ENCODE peak calls at places on chromosomes 1 and 21, in seven cellular contexts. I is RWPE2, B is OCI-LY7, K is body of pancreas, D is esophagus squamous epithelium, F is neural progenitor cell, Y is tibial nerve. Q is an unnamed sample. For H3K4me1, the result is how much of the 10 kb centered on the place peaks cover.

GRCh38 chr1:176058686-176059085 is 148.4 kb downstream of the COP1 start:
- DNase-seq in I (no peak), K (no peak), B (peak), Y (no peak), F (peak), D (no peak), Q (peak)

GRCh38 chr1:91151702-91152101 is 129.9 kb upstream of the ZNF644 start:
- DNase-seq in D (no peak), K (no peak), F (no peak), I (no peak), Y (no peak), B (no peak), Q (no peak)

GRCh38 chr1:87834941-87835340 is 506.3 kb downstream of the LMO4 start:
- DNase-seq in K (no peak), I (no peak), Y (no peak), B (no peak), F (no peak), D (no peak), Q (peak)

GRCh38 chr1:158180741-158181576 is at the start of gene CD1D:
- DNase-seq in I (no peak), Y (no peak), F (peak), D (no peak), B (peak), K (peak), Q (peak)

GRCh38 chr1:174786760-174787159 is 213.0 kb upstream of the CACYBP start:
- DNase-seq in D (no peak), Y (no peak), F (no peak), B (no peak), I (no peak), K (no peak), Q (no peak)

GRCh38 chr1:33410091-33410701 is 20.7 kb downstream of the PHC2 start:
- DNase-seq in F (peak), D (no peak), I (no peak), B (no peak), Y (no peak), K (no peak), Q (no peak)

GRCh38 chr21:34852438-34852837 is 183.6 kb downstream of the CLIC6 start:
- DNase-seq in K (no peak), I (no peak), D (no peak), B (no peak), F (no peak), Y (no peak), Q (no peak)

GRCh38 chr1:47403321-47403720 is 12.8 kb upstream of the FOXE3 start:
- DNase-seq in I (no peak), K (no peak), F (no peak), Y (no peak), D (no peak), B (no peak), Q (no peak)

GRCh38 chr1:15141933-15142647 is 11.5 kb upstream of the TMEM51 start:
- DNase-seq in F (no peak), D (no peak), Y (no peak), K (peak), I (no peak), B (no peak), Q (no peak)

GRCh38 chr1:203287109-203287893 is 18.0 kb upstream of the BTG2 start:
- DNase-seq in Y (no peak), B (peak), I (no peak), F (no peak), D (peak), K (peak), Q (peak)

GRCh38 chr1:203288351-203288894 is 16.9 kb upstream of the BTG2 start:
- DNase-seq in I (no peak), Y (no peak), F (no peak), K (peak), B (no peak), D (no peak), Q (no peak)

GRCh38 chr1:203286161-203286984 is 18.9 kb upstream of the BTG2 start:
- DNase-seq in I (no peak), F (peak), Y (no peak), K (peak), D (no peak), B (no peak), Q (peak)

GRCh38 chr1:203289281-203289981 is 15.9 kb upstream of the BTG2 start:
- DNase-seq in D (peak), I (no peak), B (peak), Y (no peak), K (peak), F (no peak), Q (no peak)

DNA sequence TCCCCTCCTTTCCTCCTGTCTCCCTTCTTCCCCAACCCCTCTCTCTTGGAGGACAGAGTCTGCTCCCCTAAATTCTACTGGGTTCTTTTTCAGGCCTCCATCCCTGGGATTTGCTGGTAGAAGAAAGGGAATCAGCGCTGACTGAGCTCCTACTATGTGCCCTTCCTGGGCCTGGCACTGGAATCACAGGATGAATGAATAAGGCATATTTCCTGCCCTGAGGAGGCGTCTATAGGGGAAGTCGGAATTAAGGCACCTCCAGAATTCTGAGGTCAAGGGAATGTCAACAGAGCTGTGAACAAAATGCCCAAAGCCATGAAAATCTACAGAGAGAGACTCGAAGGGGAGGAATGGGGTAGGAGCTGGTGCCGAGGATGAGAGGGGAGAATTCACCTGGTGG is 17.4 kb upstream of the BTG2 start:
- DNase-seq in D (no peak), F (no peak), B (no peak), Y (no peak), I (no peak), K (no peak), Q (no peak)
- H3K4me1 ChIP-seq in D (half or more), F (half or more), B (half or more), Y (under half), I (under half), K (half or more), Q (under half)

GRCh38 chr1:204923626-204924012 is 53.0 kb downstream of the NFASC start:
- DNase-seq in D (no peak), K (no peak), F (no peak), I (no peak), Y (no peak), B (no peak), Q (no peak)

GRCh38 chr1:204920967-204921366 is 50.3 kb downstream of the NFASC start:
- DNase-seq in F (no peak), Y (no peak), K (no peak), D (no peak), B (no peak), I (no peak), Q (peak)

GRCh38 chr1:204924013-204924759 is 53.5 kb downstream of the NFASC start:
- DNase-seq in Y (no peak), K (no peak), I (no peak), F (peak), D (no peak), B (no peak), Q (peak)

GRCh38 chr1:204921855-204922516 is 51.3 kb downstream of the NFASC start:
- DNase-seq in F (no peak), I (no peak), K (no peak), Y (no peak), D (no peak), B (no peak), Q (no peak)

DNA sequence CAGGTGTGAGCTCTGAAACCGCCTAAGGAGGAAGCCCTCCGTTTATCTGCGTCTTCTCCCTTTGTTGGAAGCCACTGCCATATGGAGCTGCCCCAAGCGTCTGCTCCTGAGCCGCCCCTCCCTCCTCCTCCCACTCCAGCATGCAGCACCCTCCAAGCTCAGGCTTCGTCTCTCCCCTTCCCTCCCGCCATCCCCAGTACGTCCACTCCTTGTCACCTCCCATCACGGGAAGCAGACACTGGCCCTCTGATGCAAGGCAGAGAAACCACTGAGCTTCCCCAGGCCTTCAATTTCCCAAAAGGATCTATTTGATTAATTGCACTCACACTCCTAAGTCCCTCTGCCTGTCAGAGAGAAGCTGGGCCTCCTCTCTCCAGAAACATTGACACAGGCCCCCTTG is 52.5 kb downstream of the NFASC start:
- DNase-seq in D (no peak), B (no peak), I (no peak), Y (no peak), K (no peak), F (peak), Q (peak)
- H3K4me1 ChIP-seq in D (under half), B (under half), I (under half), Y (under half), K (under half), F (under half), Q (half or more)

GRCh38 chr1:27105018-27105417 is 49.9 kb downstream of the SLC9A1 start:
- DNase-seq in F (no peak), B (no peak), Y (no peak), K (no peak), D (no peak), I (no peak), Q (no peak)
- H3K4me1 ChIP-seq in F (under half), B (under half), Y (under half), K (under half), D (under half), I (under half), Q (under half)

GRCh38 chr1:64363116-64363515 is 106.8 kb upstream of the CACHD1 start:
- DNase-seq in Y (no peak), F (no peak), B (no peak), I (no peak), K (peak), D (no peak), Q (no peak)
- H3K4me1 ChIP-seq in Y (under half), F (under half), B (under half), I (under half), K (under half), D (under half), Q (under half)

GRCh38 chr1:206713910-206714312 is 29.2 kb downstream of the MAPKAPK2 start:
- DNase-seq in F (no peak), D (no peak), Y (no peak), B (no peak), K (no peak), I (no peak), Q (no peak)
- H3K4me1 ChIP-seq in F (under half), D (half or more), Y (under half), B (under half), K (half or more), I (under half), Q (under half)

GRCh38 chr21:25039461-25040380 is 567.6 kb downstream of the MRPL39 start:
- DNase-seq in B (no peak), F (peak), I (no peak), K (no peak), D (no peak), Y (no peak), Q (peak)
- H3K4me1 ChIP-seq in B (under half), F (under half), I (under half), K (under half), D (under half), Y (under half), Q (under half)

DNA sequence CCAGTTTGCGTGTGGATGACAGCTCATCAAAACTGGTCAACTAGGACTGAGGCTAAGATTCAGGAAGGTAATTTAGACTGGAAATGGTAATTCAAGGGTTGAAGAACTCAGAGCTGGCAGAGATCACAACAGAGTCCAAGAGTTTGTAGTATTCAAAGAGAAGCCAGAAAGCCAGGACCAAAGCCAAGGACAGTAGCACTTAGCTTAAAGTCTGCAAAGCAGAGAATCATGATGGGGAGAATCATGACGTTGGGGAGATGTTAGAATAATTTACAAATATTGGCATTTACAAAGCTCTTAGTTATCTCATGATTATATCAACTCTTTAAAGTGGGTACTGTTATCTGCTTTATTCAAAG is 32.6 kb downstream of the RNF11 start:
- DNase-seq in F (no peak), I (no peak), K (no peak), B (no peak), Y (no peak), D (no peak), Q (no peak)
- H3K4me1 ChIP-seq in F (under half), I (under half), K (under half), B (under half), Y (under half), D (half or more), Q (under half)

Q was measured in mesendoderm.